ENCODE peak calls at places on chromosomes 12 and 14, in five cellular contexts. One of them, this sample, is unnamed. For H3K4me1 and H3K9me3, the result is how much of the 10 kb centered on the place peaks cover.

GRCh38 chr12:22126758-22127157 is 80.7 kb downstream of the CMAS start:
- DNase-seq in pancreas: no peak
- DNase-seq in SJSA1: no peak
- DNase-seq in mucosa of descending colon: no peak
- DNase-seq in fibroblast of lung: no peak
- DNase-seq in this sample: no peak

GRCh38 chr12:131894981-131895639 is 688 bp downstream of the ULK1 start:
- DNase-seq in pancreas: peak
- DNase-seq in mucosa of descending colon: peak
- DNase-seq in fibroblast of lung: no peak
- DNase-seq in SJSA1: no peak
- DNase-seq in this sample: no peak

GRCh38 chr12:122021822-122022392 is at the start of gene BCL7A:
- DNase-seq in mucosa of descending colon: peak
- DNase-seq in pancreas: peak
- DNase-seq in fibroblast of lung: peak
- DNase-seq in SJSA1: peak
- DNase-seq in this sample: peak

GRCh38 chr14:74867673-74868072 is 8.3 kb downstream of the PROX2 start:
- DNase-seq in fibroblast of lung: peak
- DNase-seq in mucosa of descending colon: peak
- DNase-seq in pancreas: no peak
- DNase-seq in SJSA1: no peak
- DNase-seq in this sample: no peak

GRCh38 chr12:3204716-3205617 is 127.8 kb downstream of the TSPAN9 start:
- DNase-seq in fibroblast of lung: no peak
- DNase-seq in mucosa of descending colon: no peak
- DNase-seq in SJSA1: no peak
- DNase-seq in pancreas: no peak
- DNase-seq in this sample: no peak

GRCh38 chr14:65502676-65503124 is 90.2 kb downstream of the FUT8 start:
- DNase-seq in SJSA1: peak
- DNase-seq in mucosa of descending colon: no peak
- DNase-seq in fibroblast of lung: peak
- DNase-seq in pancreas: no peak
- DNase-seq in this sample: no peak

GRCh38 chr12:10101042-10101579 is 2.3 kb upstream of the CLEC1A start:
- DNase-seq in mucosa of descending colon: no peak
- DNase-seq in SJSA1: no peak
- DNase-seq in fibroblast of lung: peak
- DNase-seq in pancreas: no peak
- DNase-seq in this sample: no peak

GRCh38 chr12:60980558-60980957 is 1279.6 kb upstream of the USP15 start:
- DNase-seq in SJSA1: no peak
- DNase-seq in mucosa of descending colon: no peak
- DNase-seq in pancreas: no peak
- DNase-seq in fibroblast of lung: no peak
- DNase-seq in this sample: no peak

GRCh38 chr12:94725375-94726168 is 75.2 kb upstream of the TMCC3 start:
- DNase-seq in fibroblast of lung: peak
- DNase-seq in SJSA1: peak
- DNase-seq in mucosa of descending colon: peak
- DNase-seq in pancreas: no peak
- DNase-seq in this sample: peak

GRCh38 chr14:92549853-92550244 is 36.3 kb downstream of the RIN3 start:
- DNase-seq in fibroblast of lung: peak
- DNase-seq in mucosa of descending colon: no peak
- DNase-seq in SJSA1: no peak
- DNase-seq in pancreas: no peak
- DNase-seq in this sample: no peak

GRCh38 chr12:4169959-4170358 is 103.6 kb upstream of the CCND2 start:
- DNase-seq in pancreas: no peak
- DNase-seq in mucosa of descending colon: no peak
- DNase-seq in fibroblast of lung: no peak
- DNase-seq in SJSA1: no peak
- DNase-seq in this sample: no peak

GRCh38 chr12:49912846-49913245 is 9.1 kb upstream of the FAIM2 start:
- DNase-seq in pancreas: no peak
- DNase-seq in SJSA1: no peak
- DNase-seq in mucosa of descending colon: no peak
- DNase-seq in fibroblast of lung: no peak
- DNase-seq in this sample: no peak

GRCh38 chr14:80946797-80947196 is 5.3 kb upstream of the CEP128 start:
- DNase-seq in SJSA1: no peak
- DNase-seq in pancreas: no peak
- DNase-seq in fibroblast of lung: no peak
- DNase-seq in mucosa of descending colon: no peak
- DNase-seq in this sample: no peak

GRCh38 chr12:2739832-2740641 is 54.7 kb upstream of the FKBP4 start:
- DNase-seq in pancreas: no peak
- DNase-seq in SJSA1: peak
- DNase-seq in fibroblast of lung: peak
- DNase-seq in mucosa of descending colon: peak
- DNase-seq in this sample: peak

GRCh38 chr12:92421701-92422100 is 276.1 kb upstream of the BTG1 start:
- DNase-seq in SJSA1: no peak
- DNase-seq in mucosa of descending colon: no peak
- DNase-seq in fibroblast of lung: peak
- DNase-seq in pancreas: no peak
- DNase-seq in this sample: no peak

GRCh38 chr14:43532825-43533416 is 974.2 kb downstream of the FSCB start:
- DNase-seq in SJSA1: no peak
- DNase-seq in fibroblast of lung: no peak
- DNase-seq in mucosa of descending colon: no peak
- DNase-seq in pancreas: no peak
- DNase-seq in this sample: no peak

GRCh38 chr14:95238674-95239313 is 80.9 kb downstream of the CLMN start:
- DNase-seq in pancreas: no peak
- DNase-seq in SJSA1: no peak
- DNase-seq in fibroblast of lung: no peak
- DNase-seq in mucosa of descending colon: no peak
- DNase-seq in this sample: no peak

GRCh38 chr12:121170581-121171260 is 38.0 kb downstream of the P2RX7 start:
- DNase-seq in SJSA1: peak
- DNase-seq in pancreas: no peak
- DNase-seq in mucosa of descending colon: no peak
- DNase-seq in fibroblast of lung: peak
- DNase-seq in this sample: no peak

DNA sequence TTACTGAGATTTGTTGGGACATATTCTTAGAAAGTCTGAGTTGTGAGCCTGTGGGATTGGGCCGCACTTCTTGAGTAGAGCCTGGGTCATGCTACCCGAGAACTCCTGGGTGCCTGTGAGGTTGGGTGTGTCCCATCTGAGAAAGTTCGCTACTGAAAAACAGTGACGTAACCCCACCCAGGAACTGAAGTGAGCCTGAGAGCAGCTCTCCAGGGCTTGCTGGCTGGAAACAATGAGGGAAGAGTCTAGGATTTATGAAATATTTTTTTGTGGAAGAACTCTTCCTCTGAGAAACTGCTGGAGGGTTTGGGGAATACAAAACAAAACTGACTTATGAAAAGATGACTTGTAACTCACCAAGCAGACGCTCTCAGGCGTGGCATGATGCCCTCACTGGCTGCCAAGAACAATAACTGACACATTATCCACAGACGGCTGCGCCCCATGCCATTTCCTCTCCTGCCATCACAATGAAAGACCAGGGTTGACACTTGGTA is 69.2 kb downstream of the RASSF3 start:
- DNase-seq in SJSA1: peak
- DNase-seq in mucosa of descending colon: peak
- DNase-seq in fibroblast of lung: peak
- DNase-seq in pancreas: no peak
- DNase-seq in this sample: no peak
- H3K4me3 ChIP-seq in SJSA1: peak
- H3K4me3 ChIP-seq in mucosa of descending colon: no peak
- H3K4me3 ChIP-seq in fibroblast of lung: no peak
- H3K4me3 ChIP-seq in pancreas: no peak
- H3K4me3 ChIP-seq in this sample: no peak

GRCh38 chr12:12840500-12840899 is 27.4 kb downstream of the DDX47 start:
- DNase-seq in fibroblast of lung: no peak
- DNase-seq in pancreas: no peak
- DNase-seq in SJSA1: no peak
- DNase-seq in mucosa of descending colon: no peak
- DNase-seq in this sample: no peak
- H3K4me1 ChIP-seq in fibroblast of lung: under half
- H3K4me1 ChIP-seq in pancreas: under half
- H3K4me1 ChIP-seq in SJSA1: under half
- H3K4me1 ChIP-seq in mucosa of descending colon: under half
- H3K4me1 ChIP-seq in this sample: under half

GRCh38 chr14:53838374-53838773 is 118.3 kb downstream of the BMP4 start:
- DNase-seq in pancreas: no peak
- DNase-seq in SJSA1: no peak
- DNase-seq in mucosa of descending colon: no peak
- DNase-seq in fibroblast of lung: no peak
- DNase-seq in this sample: no peak

GRCh38 chr14:53841109-53842099 is 115.2 kb downstream of the BMP4 start:
- DNase-seq in pancreas: no peak
- DNase-seq in mucosa of descending colon: no peak
- DNase-seq in SJSA1: no peak
- DNase-seq in fibroblast of lung: no peak
- DNase-seq in this sample: no peak

GRCh38 chr14:53836546-53836945 is 120.1 kb downstream of the BMP4 start:
- DNase-seq in pancreas: no peak
- DNase-seq in fibroblast of lung: no peak
- DNase-seq in SJSA1: no peak
- DNase-seq in mucosa of descending colon: no peak
- DNase-seq in this sample: no peak

GRCh38 chr14:53842938-53843337 is 113.7 kb downstream of the BMP4 start:
- DNase-seq in mucosa of descending colon: no peak
- DNase-seq in SJSA1: peak
- DNase-seq in pancreas: no peak
- DNase-seq in fibroblast of lung: peak
- DNase-seq in this sample: no peak

GRCh38 chr14:53840444-53840843 is 116.2 kb downstream of the BMP4 start:
- DNase-seq in fibroblast of lung: peak
- DNase-seq in mucosa of descending colon: no peak
- DNase-seq in pancreas: no peak
- DNase-seq in SJSA1: no peak
- DNase-seq in this sample: no peak
- H3K9me3 ChIP-seq in fibroblast of lung: under half
- H3K9me3 ChIP-seq in mucosa of descending colon: under half
- H3K9me3 ChIP-seq in pancreas: under half
- H3K9me3 ChIP-seq in SJSA1: under half
- H3K9me3 ChIP-seq in this sample: under half

DNA sequence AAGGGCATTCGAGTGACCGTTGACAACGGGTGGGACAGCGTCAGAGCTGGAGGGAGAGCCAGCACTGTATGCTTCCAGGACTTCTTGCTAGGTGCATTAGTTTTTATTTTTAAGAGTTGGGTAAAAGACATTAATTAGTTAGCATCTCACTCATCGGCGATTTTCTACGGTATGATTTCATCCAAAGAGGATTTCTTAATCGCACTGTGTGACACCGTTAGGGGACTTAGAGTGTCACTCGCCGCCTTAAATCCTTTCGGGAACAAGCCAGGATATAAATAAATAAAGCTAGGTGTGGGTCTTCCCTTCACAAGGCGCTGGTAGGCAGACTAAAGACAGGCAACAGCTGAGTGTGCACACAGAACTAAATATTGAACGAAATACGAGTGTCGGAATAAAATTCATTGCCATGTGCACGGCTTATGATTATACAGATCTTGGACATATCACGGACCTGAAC is 869 bp upstream of the NOVA1 start:
- DNase-seq in mucosa of descending colon: peak
- DNase-seq in pancreas: peak
- DNase-seq in fibroblast of lung: no peak
- DNase-seq in SJSA1: peak
- DNase-seq in this sample: no peak
- H3K4me3 ChIP-seq in mucosa of descending colon: peak
- H3K4me3 ChIP-seq in pancreas: peak
- H3K4me3 ChIP-seq in fibroblast of lung: peak
- H3K4me3 ChIP-seq in SJSA1: peak
- H3K4me3 ChIP-seq in this sample: peak

GRCh38 chr12:97487470-97487869 is 24.9 kb downstream of the RMST start:
- DNase-seq in SJSA1: no peak
- DNase-seq in fibroblast of lung: no peak
- DNase-seq in pancreas: no peak
- DNase-seq in mucosa of descending colon: no peak
- DNase-seq in this sample: no peak
- H3K4me1 ChIP-seq in SJSA1: under half
- H3K4me1 ChIP-seq in fibroblast of lung: under half
- H3K4me1 ChIP-seq in pancreas: under half
- H3K4me1 ChIP-seq in mucosa of descending colon: under half
- H3K4me1 ChIP-seq in this sample: under half

DNA sequence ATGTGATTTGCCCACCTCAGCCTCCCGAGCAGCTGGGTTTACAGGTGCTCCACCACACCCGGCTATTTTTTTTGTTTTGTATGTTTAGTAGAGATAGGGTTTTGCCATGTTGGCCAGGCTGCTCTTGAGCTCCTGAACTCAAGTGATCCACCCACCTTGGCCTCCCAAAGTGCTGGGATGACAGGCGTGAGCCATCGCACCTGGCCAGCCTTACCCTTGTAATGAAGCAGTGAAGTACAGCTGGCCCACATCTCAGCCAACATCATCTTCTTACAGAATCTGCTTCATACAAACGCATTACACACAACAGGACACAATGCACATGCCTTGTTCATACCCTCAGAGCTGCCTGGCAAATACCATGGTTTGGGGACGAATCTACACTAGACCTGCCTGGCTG is 31.3 kb upstream of the CHFR start:
- DNase-seq in fibroblast of lung: no peak
- DNase-seq in SJSA1: peak
- DNase-seq in pancreas: no peak
- DNase-seq in mucosa of descending colon: no peak
- DNase-seq in this sample: no peak
- H3K9me3 ChIP-seq in fibroblast of lung: under half
- H3K9me3 ChIP-seq in SJSA1: half or more
- H3K9me3 ChIP-seq in pancreas: under half
- H3K9me3 ChIP-seq in mucosa of descending colon: half or more
- H3K9me3 ChIP-seq in this sample: under half

GRCh38 chr12:24363177-24363754 is 413.8 kb upstream of the SOX5 start:
- DNase-seq in mucosa of descending colon: peak
- DNase-seq in SJSA1: no peak
- DNase-seq in fibroblast of lung: no peak
- DNase-seq in pancreas: no peak
- DNase-seq in this sample: no peak

GRCh38 chr12:24364921-24365320 is 415.5 kb upstream of the SOX5 start:
- DNase-seq in SJSA1: peak
- DNase-seq in pancreas: no peak
- DNase-seq in fibroblast of lung: peak
- DNase-seq in mucosa of descending colon: no peak
- DNase-seq in this sample: no peak

GRCh38 chr12:24360907-24361306 is 411.4 kb upstream of the SOX5 start:
- DNase-seq in SJSA1: peak
- DNase-seq in pancreas: no peak
- DNase-seq in fibroblast of lung: peak
- DNase-seq in mucosa of descending colon: no peak
- DNase-seq in this sample: no peak

GRCh38 chr12:24361860-24362581 is 412.6 kb upstream of the SOX5 start:
- DNase-seq in pancreas: no peak
- DNase-seq in mucosa of descending colon: no peak
- DNase-seq in SJSA1: no peak
- DNase-seq in fibroblast of lung: no peak
- DNase-seq in this sample: no peak

DNA sequence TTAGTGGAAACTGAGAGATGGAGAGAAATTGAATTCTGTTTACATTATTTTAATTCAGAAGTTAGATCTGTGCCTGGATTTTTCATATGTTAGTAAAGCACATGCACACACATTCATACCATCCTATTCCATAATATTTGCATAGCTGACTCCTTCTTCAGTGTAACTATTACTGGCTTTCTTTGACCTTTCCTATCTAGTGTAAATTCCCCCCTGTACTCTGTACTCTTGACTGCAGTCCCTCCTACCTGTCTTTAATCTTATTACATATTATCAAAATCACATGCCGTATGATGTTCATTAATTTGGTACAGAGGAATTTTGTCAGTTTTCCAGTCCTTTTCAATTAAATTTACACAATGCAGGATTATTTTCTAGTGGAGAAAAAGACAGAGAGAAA is 417.0 kb upstream of the SOX5 start:
- DNase-seq in SJSA1: no peak
- DNase-seq in pancreas: no peak
- DNase-seq in fibroblast of lung: no peak
- DNase-seq in mucosa of descending colon: no peak
- DNase-seq in this sample: no peak
- H3K4me3 ChIP-seq in SJSA1: no peak
- H3K4me3 ChIP-seq in pancreas: no peak
- H3K4me3 ChIP-seq in fibroblast of lung: no peak
- H3K4me3 ChIP-seq in mucosa of descending colon: no peak
- H3K4me3 ChIP-seq in this sample: no peak

This sample was measured in HAP-1.